ENCODE peak calls at places on chromosomes 16 and 17, in ten cellular contexts. D, I, W, R, X, O, Y, K, J and S are unnamed samples.

GRCh38 chr17:49928126-49928800 is 40.7 kb upstream of the DLX4 start:
- DNase-seq in D (no peak), I (no peak), W (no peak), R (peak), X (no peak), O (no peak), Y (peak), K (no peak), J (no peak), S (no peak)

GRCh38 chr16:11127610-11128195 is 128.3 kb downstream of the SOCS1 start:
- DNase-seq in D (no peak), I (no peak), W (no peak), R (no peak), X (no peak), O (no peak), Y (no peak), K (no peak), J (no peak), S (no peak)

GRCh38 chr16:29962344-29962994 is 590 bp downstream of the TMEM219 start:
- DNase-seq in D (no peak), I (no peak), W (peak), R (peak), X (no peak), O (no peak), Y (peak), K (peak), J (no peak), S (peak)

GRCh38 chr17:80478487-80479245 is 2.3 kb upstream of the NPTX1 start:
- DNase-seq in D (no peak), I (no peak), W (no peak), R (no peak), X (no peak), O (no peak), Y (no peak), K (peak), J (no peak), S (no peak)

GRCh38 chr17:4741544-4741943 is 1.8 kb upstream of the CXCL16 start:
- DNase-seq in D (no peak), I (no peak), W (no peak), R (no peak), X (no peak), O (no peak), Y (no peak), K (no peak), J (no peak), S (no peak)

GRCh38 chr16:31177136-31177535 is 2.8 kb upstream of the FUS start:
- DNase-seq in D (peak), I (peak), W (no peak), R (peak), X (no peak), O (no peak), Y (peak), K (no peak), J (peak), S (no peak)

GRCh38 chr17:49548506-49549310 is 27.0 kb upstream of the NXPH3 start:
- DNase-seq in D (no peak), I (no peak), W (no peak), R (peak), X (no peak), O (no peak), Y (peak), K (peak), J (no peak), S (no peak)

GRCh38 chr17:33200116-33200515 is 93.0 kb downstream of the ASIC2 start:
- DNase-seq in D (no peak), I (no peak), W (peak), R (peak), X (no peak), O (no peak), Y (peak), K (peak), J (no peak), S (no peak)

GRCh38 chr17:19497616-19498015 is 36.0 kb upstream of the SLC47A1 start:
- DNase-seq in D (no peak), I (no peak), W (no peak), R (no peak), X (no peak), O (no peak), Y (no peak), K (no peak), J (no peak), S (no peak)

GRCh38 chr17:82020874-82021727 is 1.6 kb downstream of the CENPX start:
- DNase-seq in D (peak), I (peak), W (peak), R (peak), X (peak), O (peak), Y (peak), K (peak), J (peak), S (peak)

GRCh38 chr16:54411555-54411954 is 125.0 kb upstream of the IRX3 start:
- DNase-seq in D (no peak), I (no peak), W (no peak), R (no peak), X (no peak), O (no peak), Y (no peak), K (peak), J (no peak), S (no peak)

GRCh38 chr17:19371259-19372003 is 6.9 kb upstream of the MAPK7 start:
- DNase-seq in D (no peak), I (no peak), W (no peak), R (no peak), X (no peak), O (no peak), Y (no peak), K (no peak), J (no peak), S (no peak)

GRCh38 chr17:27315796-27316465 is 22.0 kb downstream of the WSB1 start:
- DNase-seq in D (no peak), I (no peak), W (no peak), R (no peak), X (no peak), O (no peak), Y (no peak), K (peak), J (no peak), S (no peak)

GRCh38 chr17:12140685-12141084 is 120.0 kb downstream of the MAP2K4 start:
- DNase-seq in D (no peak), I (no peak), W (no peak), R (no peak), X (no peak), O (no peak), Y (no peak), K (no peak), J (no peak), S (no peak)

GRCh38 chr17:18951941-18952842 is at the start of gene SLC5A10:
- DNase-seq in D (no peak), I (no peak), W (no peak), R (no peak), X (no peak), O (no peak), Y (no peak), K (peak), J (no peak), S (no peak)

GRCh38 chr17:40417258-40417608 is 463 bp downstream of the TOP2A start:
- DNase-seq in D (no peak), I (no peak), W (no peak), R (no peak), X (no peak), O (no peak), Y (no peak), K (peak), J (peak), S (no peak)

GRCh38 chr17:55463600-55463999 is 42.0 kb upstream of the MMD start:
- DNase-seq in D (peak), I (no peak), W (no peak), R (no peak), X (no peak), O (no peak), Y (no peak), K (no peak), J (peak), S (no peak)

GRCh38 chr17:67441052-67441738 is 64.1 kb downstream of the PITPNC1 start:
- DNase-seq in D (no peak), I (no peak), W (peak), R (peak), X (peak), O (no peak), Y (peak), K (no peak), J (peak), S (no peak)

GRCh38 chr17:18258356-18259038 is at the start of gene FLII:
- DNase-seq in D (peak), I (no peak), W (peak), R (no peak), X (peak), O (no peak), Y (peak), K (peak), J (peak), S (peak)

GRCh38 chr16:66510711-66511614 is 39.0 kb downstream of the TK2 start:
- DNase-seq in D (no peak), I (no peak), W (no peak), R (no peak), X (no peak), O (no peak), Y (no peak), K (no peak), J (no peak), S (no peak)

GRCh38 chr17:75635610-75636202 is 2.5 kb downstream of the SMIM5 start:
- DNase-seq in D (no peak), I (no peak), W (no peak), R (no peak), X (no peak), O (no peak), Y (no peak), K (no peak), J (no peak), S (peak)

GRCh38 chr16:7227193-7227825 is 105.3 kb upstream of the RBFOX1 start:
- DNase-seq in D (no peak), I (no peak), W (no peak), R (no peak), X (no peak), O (no peak), Y (no peak), K (peak), J (no peak), S (no peak)

GRCh38 chr16:12336158-12336557 is 359.6 kb downstream of the SNX29 start:
- DNase-seq in D (no peak), I (no peak), W (no peak), R (no peak), X (no peak), O (no peak), Y (no peak), K (peak), J (no peak), S (no peak)

GRCh38 chr17:36939059-36939943 is 2.0 kb downstream of the LHX1 start:
- DNase-seq in D (no peak), I (no peak), W (no peak), R (no peak), X (no peak), O (no peak), Y (no peak), K (peak), J (no peak), S (no peak)

GRCh38 chr16:29743827-29744531 is 1.8 kb downstream of the C16orf54 start:
- DNase-seq in D (no peak), I (no peak), W (no peak), R (no peak), X (no peak), O (no peak), Y (no peak), K (no peak), J (no peak), S (no peak)

GRCh38 chr17:4101127-4101798 is 41.6 kb downstream of the ZZEF1 start:
- DNase-seq in D (no peak), I (no peak), W (no peak), R (no peak), X (no peak), O (no peak), Y (no peak), K (no peak), J (no peak), S (peak)

GRCh38 chr16:3879887-3880564 is 487 bp downstream of the CREBBP start:
- DNase-seq in D (peak), I (no peak), W (peak), R (peak), X (no peak), O (no peak), Y (peak), K (peak), J (peak), S (peak)

GRCh38 chr17:80843741-80844156 is 147.9 kb upstream of the CHMP6 start:
- DNase-seq in D (no peak), I (no peak), W (no peak), R (no peak), X (no peak), O (no peak), Y (no peak), K (no peak), J (no peak), S (no peak)

GRCh38 chr16:64339052-64339770 is 782.7 kb downstream of the CDH11 start:
- DNase-seq in D (no peak), I (peak), W (no peak), R (peak), X (no peak), O (peak), Y (peak), K (no peak), J (peak), S (no peak)

GRCh38 chr17:16989230-16989952 is 17.5 kb upstream of the TNFRSF13B start:
- DNase-seq in D (peak), I (no peak), W (no peak), R (no peak), X (no peak), O (no peak), Y (no peak), K (no peak), J (peak), S (no peak)

GRCh38 chr16:814974-815373 is 14.4 kb upstream of the GNG13 start:
- DNase-seq in D (no peak), I (peak), W (no peak), R (peak), X (no peak), O (no peak), Y (peak), K (no peak), J (no peak), S (no peak)

GRCh38 chr16:69481901-69482341 is 57.5 kb downstream of the CYB5B start:
- DNase-seq in D (no peak), I (no peak), W (peak), R (peak), X (peak), O (peak), Y (peak), K (peak), J (no peak), S (peak)

GRCh38 chr16:3580686-3581085 is 3.5 kb upstream of the NLRC3 start:
- DNase-seq in D (no peak), I (no peak), W (no peak), R (peak), X (no peak), O (no peak), Y (no peak), K (peak), J (peak), S (no peak)

GRCh38 chr16:65888201-65888600 is 478.3 kb upstream of the CDH5 start:
- DNase-seq in D (no peak), I (no peak), W (no peak), R (peak), X (no peak), O (no peak), Y (no peak), K (no peak), J (no peak), S (no peak)

GRCh38 chr16:85253127-85253941 is 141.1 kb upstream of the CIBAR2 start:
- DNase-seq in D (peak), I (no peak), W (peak), R (peak), X (no peak), O (no peak), Y (peak), K (peak), J (peak), S (peak)

GRCh38 chr16:3952342-3953131 is 72.0 kb upstream of the CREBBP start:
- DNase-seq in D (no peak), I (no peak), W (no peak), R (peak), X (no peak), O (no peak), Y (no peak), K (no peak), J (peak), S (no peak)